ENCODE peak calls at places on chromosomes 6 and 20, in six cellular contexts. A is NCI-H524, O is RCC 7860, K is Daoy, D is Panc1, V is Caco-2. R is an unnamed sample.

GRCh38 chr6:83429857-83430605 is 820 bp downstream of the ME1 start:
- DNase-seq in K (peak), D (no peak), A (peak), V (peak), O (peak), R (peak)

GRCh38 chr6:124978451-124979293 is 16.4 kb downstream of the RNF217 start:
- DNase-seq in V (no peak), K (no peak), A (no peak), D (no peak), O (no peak), R (no peak)

GRCh38 chr6:15804461-15804784 is 141.6 kb upstream of the DTNBP1 start:
- DNase-seq in D (no peak), V (no peak), O (no peak), A (no peak), K (no peak), R (no peak)

GRCh38 chr20:23626040-23626620 is 11.6 kb downstream of the CST3 start:
- DNase-seq in A (no peak), K (no peak), O (no peak), D (no peak), V (no peak), R (peak)

GRCh38 chr20:50635676-50636600 is 55.4 kb downstream of the RIPOR3 start:
- DNase-seq in K (peak), O (peak), A (peak), D (peak), V (peak), R (peak)

GRCh38 chr6:69936674-69937363 is 70.5 kb downstream of the COL19A1 start:
- DNase-seq in V (no peak), O (no peak), A (no peak), D (no peak), K (no peak), R (peak)

GRCh38 chr6:13080462-13081188 is 247.7 kb downstream of the TBC1D7 start:
- DNase-seq in A (no peak), K (no peak), O (no peak), V (no peak), D (no peak), R (no peak)

GRCh38 chr6:159125977-159126376 is 43.2 kb upstream of the FNDC1 start:
- DNase-seq in V (no peak), K (no peak), D (no peak), A (peak), O (no peak), R (no peak)

GRCh38 chr6:137489410-137490371 is 4.5 kb downstream of the OLIG3 start:
- DNase-seq in O (no peak), A (no peak), V (no peak), D (no peak), K (no peak), R (no peak)

GRCh38 chr20:35881676-35882075 is 72.6 kb downstream of the SCAND1 start:
- DNase-seq in D (no peak), O (no peak), V (no peak), A (no peak), K (no peak), R (no peak)

GRCh38 chr6:28747631-28748157 is 176.1 kb downstream of the TRIM27 start:
- DNase-seq in A (peak), V (peak), K (peak), O (peak), D (peak), R (peak)

GRCh38 chr20:32820000-32820697 is 395 bp downstream of the MAPRE1 start:
- DNase-seq in A (peak), K (no peak), V (peak), O (peak), D (no peak), R (peak)

GRCh38 chr6:168015492-168016175 is 18.2 kb downstream of the KIF25 start:
- DNase-seq in V (no peak), O (no peak), D (no peak), K (no peak), A (no peak), R (no peak)

GRCh38 chr20:52809003-52809402 is 163.2 kb upstream of the TSHZ2 start:
- DNase-seq in O (no peak), K (no peak), V (no peak), A (no peak), D (no peak), R (no peak)

GRCh38 chr6:15912505-15912767 is 216.4 kb upstream of the MYLIP start:
- DNase-seq in V (no peak), K (no peak), D (no peak), A (no peak), O (no peak), R (no peak)

GRCh38 chr6:14542670-14543366 is 425.2 kb downstream of the CD83 start:
- DNase-seq in V (no peak), D (no peak), A (peak), K (peak), O (peak), R (peak)

GRCh38 chr20:49272654-49273053 is 5.2 kb downstream of the ZNFX1 start:
- DNase-seq in O (no peak), A (no peak), K (no peak), V (no peak), D (no peak), R (no peak)

GRCh38 chr6:108549241-108549640 is 11.5 kb upstream of the FOXO3 start:
- DNase-seq in D (no peak), K (no peak), A (no peak), O (no peak), V (no peak), R (no peak)

GRCh38 chr6:53701333-53702073 is 35.9 kb upstream of the KLHL31 start:
- DNase-seq in D (no peak), V (no peak), A (peak), O (no peak), K (no peak), R (no peak)

GRCh38 chr6:77467038-77467437 is 3.7 kb upstream of the HTR1B start:
- DNase-seq in O (no peak), D (no peak), K (no peak), V (no peak), A (no peak), R (peak)

GRCh38 chr20:59785986-59786753 is 147.3 kb downstream of the SYCP2 start:
- DNase-seq in K (no peak), A (peak), D (no peak), V (peak), O (no peak), R (no peak)

GRCh38 chr6:35024601-35025054 is 116.5 kb downstream of the TCP11 start:
- DNase-seq in K (peak), A (peak), O (no peak), D (peak), V (peak), R (no peak)

GRCh38 chr6:11851405-11851804 is 72.8 kb upstream of the ADTRP start:
- DNase-seq in D (no peak), V (no peak), K (peak), A (no peak), O (peak), R (peak)

GRCh38 chr6:147109707-147110106 is 94.5 kb upstream of the STXBP5 start:
- DNase-seq in K (no peak), V (no peak), D (no peak), A (no peak), O (no peak), R (no peak)

GRCh38 chr6:3750324-3751018 is 1.0 kb downstream of the PXDC1 start:
- DNase-seq in A (peak), D (no peak), V (peak), O (peak), K (peak), R (peak)

GRCh38 chr6:17015144-17015543 is 86.7 kb upstream of the STMND1 start:
- DNase-seq in K (peak), A (no peak), D (no peak), O (peak), V (no peak), R (peak)

GRCh38 chr6:42704251-42704936 is 18.0 kb downstream of the PRPH2 start:
- DNase-seq in V (no peak), O (no peak), D (no peak), K (no peak), A (no peak), R (peak)

GRCh38 chr6:164178933-164179332 is 764.4 kb downstream of the QKI start:
- DNase-seq in O (no peak), D (no peak), V (no peak), K (no peak), A (no peak), R (no peak)

GRCh38 chr6:169604076-169604475 is 97.8 kb downstream of the WDR27 start:
- DNase-seq in O (no peak), K (no peak), D (no peak), V (no peak), A (no peak), R (no peak)

GRCh38 chr20:52193133-52193532 is 1.6 kb upstream of the ZFP64 start:
- DNase-seq in A (peak), V (peak), D (no peak), K (no peak), O (no peak), R (no peak)

GRCh38 chr6:138155443-138155842 is 6.3 kb upstream of the ARFGEF3 start:
- DNase-seq in D (no peak), K (no peak), A (peak), V (no peak), O (no peak), R (no peak)

GRCh38 chr20:33709398-33709797 is 10.7 kb downstream of the PXMP4 start:
- DNase-seq in V (no peak), D (no peak), O (no peak), A (no peak), K (no peak), R (peak)

GRCh38 chr6:100366419-100366818 is 98.3 kb downstream of the SIM1 start:
- DNase-seq in K (peak), V (no peak), D (no peak), O (peak), A (no peak), R (no peak)

GRCh38 chr20:7285918-7286556 is 518.6 kb downstream of the BMP2 start:
- DNase-seq in A (peak), K (peak), O (peak), D (peak), V (peak), R (peak)

GRCh38 chr20:40294747-40295146 is 394.3 kb downstream of the MAFB start:
- DNase-seq in D (no peak), K (peak), V (no peak), A (no peak), O (no peak), R (no peak)

GRCh38 chr20:32969356-32970114 is 34.7 kb downstream of the SUN5 start:
- DNase-seq in D (no peak), K (no peak), A (no peak), O (no peak), V (peak), R (no peak)

GRCh38 chr20:61570796-61571195 is 318.7 kb downstream of the CDH4 start:
- DNase-seq in A (no peak), K (no peak), O (no peak), D (no peak), V (no peak), R (no peak)

GRCh38 chr6:46062991-46063390 is 47.3 kb upstream of the CLIC5 start:
- DNase-seq in D (no peak), K (no peak), V (no peak), A (no peak), O (no peak), R (no peak)

GRCh38 chr6:42698217-42698616 is 24.2 kb downstream of the PRPH2 start:
- DNase-seq in O (no peak), D (no peak), V (no peak), A (no peak), K (no peak), R (no peak)

R was measured in RPMI7951.